ENCODE peak calls at places on chromosomes 3 and 15, in nine cellular contexts. I is left ventricle myocardium inferior; C is heart right ventricle; D is SJSA1; Z is cardiac muscle cell; V is effector memory CD4-positive, alpha-beta T cell; B is WERI-Rb-1; E is colonic mucosa; L is IMR-90. Y is an unnamed sample. For H3K27me3, the result is how much of the 10 kb centered on the place peaks cover.

GRCh38 chr3:45583021-45583851 is 11.3 kb upstream of the LIMD1 start:
- DNase-seq in V (no peak), B (peak), E (peak), C (peak), Z (peak), D (no peak), L (no peak), I (peak), Y (no peak)

GRCh38 chr3:126208618-126209256 is 28.4 kb upstream of the ALDH1L1 start:
- DNase-seq in D (peak), C (peak), I (peak), L (peak), V (no peak), Z (peak), B (no peak), E (peak), Y (peak)

GRCh38 chr3:64167346-64167745 is 57.9 kb downstream of the PRICKLE2 start:
- DNase-seq in L (no peak), I (no peak), C (no peak), Z (no peak), B (no peak), D (no peak), V (no peak), E (peak), Y (no peak)

GRCh38 chr3:48409291-48410201 is 20.3 kb downstream of the PLXNB1 start:
- DNase-seq in I (peak), Z (no peak), V (no peak), B (peak), L (no peak), E (peak), C (no peak), D (no peak), Y (peak)

GRCh38 chr3:50239649-50240048 is 3.6 kb downstream of the GNAI2 start:
- DNase-seq in I (no peak), Z (no peak), B (no peak), C (no peak), L (no peak), E (no peak), V (no peak), D (no peak), Y (no peak)

GRCh38 chr3:14166877-14167605 is 11.4 kb downstream of the XPC start:
- DNase-seq in Z (no peak), I (no peak), B (no peak), E (no peak), D (no peak), C (no peak), L (peak), V (no peak), Y (no peak)

GRCh38 chr3:71726106-71726505 is 904 bp upstream of the EIF4E3 start:
- DNase-seq in E (no peak), Z (no peak), L (no peak), V (peak), D (no peak), I (no peak), C (no peak), B (no peak), Y (no peak)

GRCh38 chr3:57559526-57559925 is 3.5 kb downstream of the PDE12 start:
- DNase-seq in C (no peak), Z (peak), L (peak), D (no peak), B (no peak), E (no peak), I (no peak), V (no peak), Y (no peak)

GRCh38 chr15:42733027-42733426 is 3.9 kb downstream of the CDAN1 start:
- DNase-seq in V (no peak), C (no peak), B (no peak), I (no peak), E (no peak), D (no peak), L (no peak), Z (no peak), Y (no peak)
- H3K27me3 ChIP-seq in V (under half), C (under half), B (under half), I (under half), E (under half), D (under half), L (under half), Z (under half), Y (under half)

GRCh38 chr3:122993573-122993972 is 34.0 kb downstream of the SEMA5B start:
- DNase-seq in Z (no peak), E (no peak), V (no peak), C (no peak), I (no peak), D (no peak), L (no peak), B (peak), Y (no peak)
- H3K27me3 ChIP-seq in Z (under half), E (under half), V (under half), C (under half), I (under half), D (under half), L (half or more), B (under half), Y (under half)

GRCh38 chr3:112874725-112875124 is 28.1 kb upstream of the CD200R1L start:
- DNase-seq in L (no peak), B (no peak), D (no peak), I (no peak), Z (no peak), V (no peak), C (no peak), E (no peak), Y (no peak)

GRCh38 chr3:112873632-112874031 is 27.0 kb upstream of the CD200R1L start:
- DNase-seq in I (no peak), D (no peak), E (no peak), B (no peak), C (no peak), Z (no peak), V (no peak), L (no peak), Y (no peak)

GRCh38 chr3:112865757-112866156 is 19.1 kb upstream of the CD200R1L start:
- DNase-seq in V (no peak), C (no peak), Z (no peak), L (no peak), I (no peak), E (no peak), B (no peak), D (no peak), Y (no peak)

DNA sequence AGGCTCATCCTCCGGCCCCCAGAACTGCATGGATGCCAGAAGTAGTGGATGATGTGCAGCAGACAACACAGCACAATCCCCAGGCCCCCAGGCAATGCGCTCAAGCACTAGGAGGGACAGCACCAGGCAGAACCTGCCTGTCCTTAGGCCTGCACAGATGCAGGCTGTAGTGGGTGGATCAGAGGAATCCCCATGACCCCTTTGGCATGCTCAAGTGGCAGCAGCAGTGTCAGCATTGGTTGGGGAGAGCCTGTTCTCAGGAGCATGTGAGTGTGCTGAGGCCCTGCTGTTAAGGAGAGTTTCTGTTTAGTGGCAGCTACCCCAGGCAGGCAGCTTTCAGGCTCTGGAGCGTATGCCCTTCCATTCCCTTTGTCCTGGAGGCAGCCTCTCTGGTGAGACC is 25.1 kb upstream of the CD200R1L start:
- DNase-seq in B (no peak), Z (no peak), C (no peak), I (no peak), V (no peak), L (no peak), D (no peak), E (no peak), Y (no peak)
- H3K27me3 ChIP-seq in B (under half), Z (under half), C (under half), I (under half), V (under half), L (under half), D (under half), E (under half), Y (under half)

GRCh38 chr15:48645558-48646330 is at the start of gene FBN1:
- DNase-seq in Z (peak), D (peak), B (peak), I (peak), V (no peak), C (peak), L (peak), E (peak), Y (peak)

GRCh38 chr15:48650931-48651330 is 5.4 kb upstream of the FBN1 start:
- DNase-seq in I (no peak), D (no peak), E (no peak), Z (no peak), V (no peak), C (no peak), B (no peak), L (no peak), Y (no peak)

GRCh38 chr15:48644827-48645557 is 517 bp downstream of the FBN1 start:
- DNase-seq in L (peak), C (peak), I (peak), Z (peak), B (peak), E (no peak), D (peak), V (no peak), Y (peak)

GRCh38 chr15:48646364-48646763 is 855 bp upstream of the FBN1 start:
- DNase-seq in D (no peak), L (no peak), Z (no peak), B (no peak), C (no peak), V (no peak), I (no peak), E (no peak), Y (no peak)

GRCh38 chr15:48647963-48648362 is 2.5 kb upstream of the FBN1 start:
- DNase-seq in E (no peak), D (no peak), L (peak), Z (peak), C (no peak), V (no peak), B (peak), I (no peak), Y (no peak)
- H3K27me3 ChIP-seq in E (under half), D (under half), L (under half), Z (under half), C (under half), V (under half), B (under half), I (under half), Y (under half)

Y was measured in RWPE2.